ENCODE peak calls at places on chromosomes 12 and 14, in five cellular contexts. F is CD8-positive, alpha-beta T cell; L is suprapubic skin; X is brain microvascular endothelial cell; K is pancreas. P is an unnamed sample.

GRCh38 chr12:120230326-120230973 is 29.5 kb upstream of the RPLP0 start:
- DNase-seq in K (peak; percentile 59), F (no peak), L (no peak), X (peak; percentile 97), P (peak; percentile 63)

GRCh38 chr12:130303781-130304180 is 33.9 kb upstream of the PIWIL1 start:
- DNase-seq in K (no peak), L (no peak), X (no peak), F (no peak), P (no peak)

GRCh38 chr12:75488553-75488952 is 8.0 kb downstream of the GLIPR1 start:
- DNase-seq in F (no peak), L (no peak), K (no peak), X (peak; percentile 59), P (peak; percentile 23)

GRCh38 chr12:123075591-123076171 is 75.2 kb downstream of the PITPNM2 start:
- DNase-seq in K (no peak), X (no peak), F (peak; percentile 70), L (no peak), P (peak; percentile 39)

GRCh38 chr14:98957211-98958047 is 314.6 kb downstream of the BCL11B start:
- DNase-seq in K (no peak), X (no peak), F (no peak), L (peak; percentile 90), P (peak; percentile 63)

GRCh38 chr12:124921200-124922008 is 7.0 kb upstream of the UBC start:
- DNase-seq in L (peak; percentile 66), X (peak; percentile 67), F (peak; percentile 59), K (peak; percentile 70), P (peak; percentile 77)

GRCh38 chr12:1884651-1885050 is 33.8 kb downstream of the CACNA2D4 start:
- DNase-seq in K (no peak), X (no peak), L (no peak), F (no peak), P (peak; percentile 6)

GRCh38 chr14:100190126-100190525 is 30.7 kb upstream of the DEGS2 start:
- DNase-seq in K (no peak), L (no peak), X (no peak), F (no peak), P (no peak)

GRCh38 chr14:75979641-75980422 is 2.0 kb downstream of the TGFB3 start:
- DNase-seq in F (no peak), L (no peak), X (no peak), K (no peak), P (no peak)

GRCh38 chr12:78494911-78495310 is 369.7 kb upstream of the SYT1 start:
- DNase-seq in F (no peak), L (no peak), K (no peak), X (peak; percentile 14), P (no peak)

GRCh38 chr12:132806857-132807256 is 21.8 kb downstream of the GOLGA3 start:
- DNase-seq in L (no peak), X (no peak), K (no peak), F (peak; percentile 14), P (no peak)

GRCh38 chr12:121582583-121583333 is 1.9 kb upstream of the KDM2B start:
- DNase-seq in F (no peak), X (no peak), L (no peak), K (no peak), P (no peak)

GRCh38 chr12:13219320-13219719 is 22.8 kb downstream of the EMP1 start:
- DNase-seq in X (no peak), L (no peak), K (no peak), F (no peak), P (no peak)

GRCh38 chr14:22194669-22195068 is 394.4 kb downstream of the DAD1 start:
- DNase-seq in F (no peak), L (no peak), K (no peak), X (peak; percentile 58), P (no peak)

GRCh38 chr14:97878727-97879126 is 1081.5 kb downstream of the VRK1 start:
- DNase-seq in F (peak; percentile 13), X (no peak), L (peak; percentile 61), K (no peak), P (peak; percentile 21)

GRCh38 chr12:80763874-80764273 is 47.2 kb downstream of the MYF5 start:
- DNase-seq in K (no peak), F (no peak), X (peak; percentile 21), L (no peak), P (no peak)

GRCh38 chr12:452667-453210 is 7.0 kb upstream of the B4GALNT3 start:
- DNase-seq in L (no peak), X (no peak), F (peak; percentile 70), K (no peak), P (peak; percentile 71)

GRCh38 chr14:94598816-94599655 is 13.2 kb upstream of the SERPINA3 start:
- DNase-seq in X (peak; percentile 98), F (no peak), K (peak; percentile 89), L (peak; percentile 76), P (peak; percentile 80)

GRCh38 chr14:94132285-94132887 is 3.0 kb upstream of the IFI27L2 start:
- DNase-seq in X (peak; percentile 64), F (peak; percentile 62), L (no peak), K (no peak), P (peak; percentile 68)

GRCh38 chr14:89374908-89375307 is 42.1 kb downstream of the FOXN3 start:
- DNase-seq in F (no peak), X (no peak), L (no peak), K (no peak), P (no peak)

GRCh38 chr12:24705741-24706358 is 243.1 kb downstream of the BCAT1 start:
- DNase-seq in K (no peak), L (no peak), X (peak; percentile 2), F (no peak), P (no peak)

GRCh38 chr14:77032483-77032853 is 4.0 kb upstream of the IRF2BPL start:
- DNase-seq in L (no peak), K (no peak), F (no peak), X (no peak), P (no peak)

GRCh38 chr14:74018029-74018703 is 922 bp downstream of the ENTPD5 start:
- DNase-seq in X (no peak), F (no peak), L (no peak), K (no peak), P (no peak)

GRCh38 chr14:66483322-66483721 is 2.8 kb upstream of the CCDC196 start:
- DNase-seq in F (no peak), L (no peak), X (no peak), K (no peak), P (no peak)

GRCh38 chr14:20970983-20971704 is 15.9 kb downstream of the RNASE2 start:
- DNase-seq in X (peak; percentile 70), F (peak; percentile 78), K (peak; percentile 93), L (peak; percentile 89), P (peak; percentile 82)

GRCh38 chr14:20973501-20973900 is 16.3 kb upstream of the METTL17 start:
- DNase-seq in F (no peak), X (no peak), K (no peak), L (no peak), P (no peak)

GRCh38 chr14:20971705-20972021 is 16.4 kb downstream of the RNASE2 start:
- DNase-seq in K (no peak), L (no peak), F (no peak), X (no peak), P (no peak)

GRCh38 chr14:20969336-20969735 is 14.0 kb downstream of the RNASE2 start:
- DNase-seq in L (no peak), F (no peak), K (no peak), X (no peak), P (no peak)

DNA sequence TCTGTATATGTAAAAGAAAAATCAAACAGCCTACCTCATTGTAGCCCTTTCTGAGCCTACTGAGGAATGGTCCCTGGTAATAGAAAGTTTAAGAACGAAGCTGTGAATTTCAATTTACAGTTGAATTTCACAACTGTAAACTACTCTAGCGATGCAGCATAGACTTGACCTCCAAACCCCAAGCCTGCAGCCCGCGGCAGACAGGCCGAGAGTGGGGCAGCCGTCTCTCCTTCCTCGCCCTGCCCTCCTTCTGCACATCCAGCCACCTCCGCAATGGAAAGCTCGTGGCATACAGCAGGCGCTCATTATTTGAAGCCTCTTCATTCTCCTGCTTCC is 15.3 kb downstream of the RNASE2 start:
- DNase-seq in F (no peak), K (no peak), L (no peak), X (no peak), P (no peak)
- H3K27ac ChIP-seq in F (no peak overlapping the region), K (peak overlapping the region; percentile 48), L (no peak overlapping the region), X (no peak overlapping the region), P (no peak overlapping the region)

GRCh38 chr14:81433378-81433777 is 33.3 kb upstream of the STON2 start:
- DNase-seq in F (no peak), K (no peak), X (no peak), L (no peak), P (no peak)

GRCh38 chr14:81435048-81435577 is 35.0 kb upstream of the STON2 start:
- DNase-seq in K (no peak), X (no peak), L (no peak), F (no peak), P (no peak)

GRCh38 chr14:81430284-81430683 is 30.2 kb upstream of the STON2 start:
- DNase-seq in K (no peak), X (no peak), L (no peak), F (no peak), P (no peak)

GRCh38 chr14:81434230-81434629 is 34.1 kb upstream of the STON2 start:
- DNase-seq in F (no peak), K (no peak), X (no peak), L (no peak), P (no peak)

DNA sequence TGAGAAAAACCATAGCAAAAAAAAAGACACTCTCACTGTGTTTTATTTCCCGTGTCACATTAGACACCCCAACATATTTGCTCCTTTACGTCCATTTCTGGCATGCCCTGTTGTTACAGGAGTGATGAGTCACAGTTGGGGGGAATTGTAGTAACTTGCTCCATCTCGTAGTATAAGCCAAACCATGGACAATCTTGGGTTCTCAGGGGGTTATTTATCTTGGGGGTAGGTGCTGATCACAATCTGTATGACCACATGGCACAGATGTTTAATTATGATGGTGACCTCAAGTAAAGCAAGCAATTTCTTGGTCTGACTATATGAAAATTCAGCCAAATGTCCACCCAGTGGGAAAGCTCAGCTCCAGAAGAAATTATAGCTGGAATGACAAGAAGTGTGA is 32.0 kb upstream of the STON2 start:
- DNase-seq in F (no peak), L (no peak), K (no peak), X (no peak), P (no peak)
- H3K27ac ChIP-seq in F (no peak overlapping the region), L (no peak overlapping the region), K (no peak overlapping the region), X (no peak overlapping the region), P (no peak overlapping the region)

DNA sequence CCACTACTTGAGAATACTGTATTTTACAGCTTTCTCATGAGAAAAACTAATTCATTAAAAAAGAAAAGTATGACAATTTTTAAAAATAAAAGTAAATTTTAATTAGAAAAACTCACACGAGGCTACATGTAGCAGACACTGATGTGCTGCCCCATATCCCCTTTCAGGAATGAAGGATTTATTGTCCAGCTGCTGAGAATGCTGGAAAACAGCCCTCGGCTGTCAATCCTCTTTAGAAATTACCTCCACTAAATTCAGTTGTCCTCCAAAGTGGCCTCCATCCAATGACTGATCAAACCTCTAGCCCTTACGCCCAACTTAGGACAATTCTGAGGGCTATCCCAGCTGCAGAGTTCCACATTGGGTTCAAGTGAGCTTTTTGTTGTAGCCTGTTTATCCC is 29.8 kb upstream of the AP4S1 start:
- DNase-seq in X (no peak), F (no peak), K (no peak), L (no peak), P (no peak)
- H3K27ac ChIP-seq in X (no peak overlapping the region), F (no peak overlapping the region), K (no peak overlapping the region), L (no peak overlapping the region), P (no peak overlapping the region)

DNA sequence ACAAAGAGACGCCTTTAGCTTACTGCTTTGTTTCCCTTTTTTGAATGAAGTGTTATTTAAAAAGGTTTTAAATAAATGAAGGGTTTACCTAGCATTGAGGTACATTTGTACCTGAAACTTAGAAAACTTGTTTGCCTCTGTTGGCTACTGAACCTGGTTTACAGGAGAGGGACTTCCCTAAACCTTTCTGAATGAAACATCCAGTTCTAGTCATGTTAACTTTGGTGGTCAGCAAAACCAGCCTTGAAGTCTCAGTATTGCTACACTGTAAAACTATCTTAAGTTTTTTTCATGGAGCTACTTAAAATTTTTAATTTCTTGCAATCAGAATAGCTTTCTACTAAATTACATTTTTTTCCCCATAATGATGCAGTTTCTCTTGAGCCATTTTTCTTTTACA is 38.2 kb downstream of the RASSF8 start:
- DNase-seq in K (no peak), X (no peak), F (no peak), L (no peak), P (no peak)
- H3K27ac ChIP-seq in K (no peak overlapping the region), X (peak overlapping the region; percentile 80), F (no peak overlapping the region), L (no peak overlapping the region), P (no peak overlapping the region)